ENCODE peak calls at places on chromosomes 7 and 10, in seven cellular contexts. L is GM23338, A is GM04504, Q is G401, N is progenitor cell of endocrine pancreas, C is left ventricle myocardium inferior, T is hypothalamus. E is an unnamed sample.

GRCh38 chr10:71975891-71976725 is 11.9 kb downstream of the CHST3 start:
- DNase-seq in L (no peak), A (no peak), Q (no peak), N (no peak), C (no peak), T (peak), E (no peak)

GRCh38 chr7:112156412-112156811 is 49.8 kb downstream of the DOCK4 start:
- DNase-seq in L (no peak), A (no peak), Q (no peak), N (no peak), C (no peak), T (no peak), E (no peak)

GRCh38 chr7:131722371-131722770 is 165.9 kb upstream of the PODXL start:
- DNase-seq in L (no peak), A (peak), Q (no peak), N (no peak), C (no peak), T (no peak), E (no peak)

GRCh38 chr10:79380125-79380917 is 33.1 kb downstream of the PPIF start:
- DNase-seq in L (no peak), A (peak), Q (no peak), N (peak), C (no peak), T (no peak), E (no peak)

GRCh38 chr10:105075031-105075430 is 433.9 kb downstream of the SORCS3 start:
- DNase-seq in L (no peak), A (no peak), Q (no peak), N (no peak), C (no peak), T (no peak), E (no peak)

GRCh38 chr10:75250934-75251333 is 15.2 kb upstream of the COMTD1 start:
- DNase-seq in L (no peak), A (no peak), Q (no peak), N (no peak), C (no peak), T (no peak), E (no peak)

GRCh38 chr10:126459878-126460481 is 71.7 kb upstream of the ADAM12 start:
- DNase-seq in L (no peak), A (peak), Q (no peak), N (no peak), C (no peak), T (no peak), E (no peak)

GRCh38 chr7:99004216-99004615 is 125.9 kb downstream of the TRRAP start:
- DNase-seq in L (no peak), A (no peak), Q (no peak), N (no peak), C (no peak), T (no peak), E (no peak)

GRCh38 chr10:78578929-78579328 is 489.8 kb upstream of the ZMIZ1 start:
- DNase-seq in L (no peak), A (no peak), Q (peak), N (no peak), C (no peak), T (no peak), E (no peak)

GRCh38 chr7:50197547-50197946 is 104.5 kb upstream of the ZPBP start:
- DNase-seq in L (peak), A (no peak), Q (no peak), N (no peak), C (no peak), T (no peak), E (no peak)

GRCh38 chr7:81293806-81294205 is 375.0 kb upstream of the SEMA3C start:
- DNase-seq in L (no peak), A (no peak), Q (no peak), N (no peak), C (no peak), T (no peak), E (no peak)

GRCh38 chr10:35251373-35252100 is 84.8 kb upstream of the CCNY start:
- DNase-seq in L (no peak), A (no peak), Q (no peak), N (no peak), C (no peak), T (no peak), E (no peak)

GRCh38 chr7:19107392-19108147 is 9.9 kb downstream of the TWIST1 start:
- DNase-seq in L (peak), A (no peak), Q (no peak), N (no peak), C (no peak), T (no peak), E (no peak)

GRCh38 chr10:132305654-132306340 is 2.0 kb downstream of the STK32C start:
- DNase-seq in L (no peak), A (no peak), Q (no peak), N (no peak), C (no peak), T (no peak), E (no peak)

GRCh38 chr10:89502556-89502955 is 32.8 kb downstream of the SLC16A12 start:
- DNase-seq in L (no peak), A (no peak), Q (no peak), N (no peak), C (no peak), T (no peak), E (no peak)

GRCh38 chr10:76962851-76963250 is 674.8 kb downstream of the KCNMA1 start:
- DNase-seq in L (no peak), A (peak), Q (no peak), N (no peak), C (no peak), T (no peak), E (no peak)

GRCh38 chr7:46071076-46071475 is 150.0 kb upstream of the IGFBP3 start:
- DNase-seq in L (no peak), A (no peak), Q (no peak), N (no peak), C (no peak), T (no peak), E (no peak)

GRCh38 chr7:136874393-136875032 is 6.1 kb downstream of the CHRM2 start:
- DNase-seq in L (peak), A (no peak), Q (no peak), N (no peak), C (no peak), T (no peak), E (no peak)

GRCh38 chr10:123402656-123403055 is 248.5 kb downstream of the BUB3 start:
- DNase-seq in L (no peak), A (no peak), Q (no peak), N (no peak), C (no peak), T (no peak), E (no peak)

GRCh38 chr10:97887399-97887798 is 37.8 kb downstream of the GOLGA7B start:
- DNase-seq in L (no peak), A (no peak), Q (no peak), N (no peak), C (no peak), T (no peak), E (no peak)

GRCh38 chr7:131249003-131249402 is 78.7 kb upstream of the MKLN1 start:
- DNase-seq in L (no peak), A (peak), Q (no peak), N (no peak), C (peak), T (peak), E (no peak)

GRCh38 chr10:75426880-75427279 is 4.5 kb upstream of the LRMDA start:
- DNase-seq in L (no peak), A (no peak), Q (no peak), N (no peak), C (no peak), T (no peak), E (no peak)

GRCh38 chr7:114660007-114660406 is 245.4 kb downstream of the FOXP2 start:
- DNase-seq in L (no peak), A (no peak), Q (no peak), N (no peak), C (no peak), T (no peak), E (no peak)

GRCh38 chr7:55081067-55081853 is 62.4 kb downstream of the EGFR start:
- DNase-seq in L (no peak), A (no peak), Q (no peak), N (no peak), C (no peak), T (no peak), E (no peak)

GRCh38 chr7:100837099-100837836 is 9.9 kb upstream of the EPHB4 start:
- DNase-seq in L (peak), A (peak), Q (peak), N (peak), C (peak), T (peak), E (no peak)

GRCh38 chr10:132941640-132942051 is 724 bp downstream of the CFAP46 start:
- DNase-seq in L (no peak), A (no peak), Q (no peak), N (no peak), C (no peak), T (no peak), E (no peak)